ENCODE peak calls at places on chromosomes 7 and 10, in six cellular contexts. N is IMR-90, K is mesenchymal stem cell, X is H1, Z is neuronal stem cell, G is trophoblast cell. U is an unnamed sample.

GRCh38 chr7:26397326-26397725 is 105.7 kb downstream of the SNX10 start:
- DNase-seq in Z (no peak), N (no peak), G (no peak), X (no peak), K (no peak), U (peak; percentile 30)

GRCh38 chr7:73701357-73701995 is 18.0 kb downstream of the STX1A start:
- DNase-seq in K (peak; percentile 62), X (peak; percentile 53), N (peak; percentile 33), Z (no peak), G (peak; percentile 89), U (peak; percentile 95)

GRCh38 chr10:25820496-25821415 is 113.3 kb upstream of the MYO3A start:
- DNase-seq in X (no peak), Z (no peak), N (no peak), K (no peak), G (no peak), U (no peak)

GRCh38 chr10:24223953-24224352 is 15.0 kb downstream of the KIAA1217 start:
- DNase-seq in Z (no peak), N (no peak), G (peak; percentile 90), K (no peak), X (no peak), U (no peak)

GRCh38 chr10:75111906-75112703 is 649 bp downstream of the SAMD8 start:
- DNase-seq in Z (peak; percentile 69), N (peak; percentile 50), X (no peak), G (peak; percentile 66), K (peak; percentile 77), U (peak; percentile 84)

GRCh38 chr7:111954474-111955311 is 251.5 kb downstream of the DOCK4 start:
- DNase-seq in Z (no peak), K (peak; percentile 28), X (no peak), N (no peak), G (no peak), U (peak; percentile 23)

GRCh38 chr7:75038508-75038907 is 35.1 kb downstream of the RCC1L start:
- DNase-seq in K (no peak), G (peak; percentile 26), N (no peak), Z (no peak), X (no peak), U (peak; percentile 25)

GRCh38 chr10:8053446-8054242 is 844 bp upstream of the GATA3 start:
- DNase-seq in Z (peak; percentile 85), X (no peak), G (peak; percentile 94), N (peak; percentile 70), K (peak; percentile 89), U (peak; percentile 95)

GRCh38 chr7:143493755-143494154 is 16.1 kb downstream of the TAS2R41 start:
- DNase-seq in Z (no peak), X (no peak), N (no peak), G (peak; percentile 49), K (no peak), U (no peak)

GRCh38 chr7:373818-374705 is 84.1 kb downstream of the FOXL3 start:
- DNase-seq in Z (no peak), X (no peak), G (no peak), N (no peak), K (no peak), U (no peak)

GRCh38 chr7:137694405-137694804 is 152.4 kb downstream of the DGKI start:
- DNase-seq in K (no peak), G (no peak), X (no peak), N (peak; percentile 17), Z (no peak), U (no peak)

GRCh38 chr10:103470755-103471653 is 8.0 kb downstream of the CALHM3 start:
- DNase-seq in N (no peak), G (no peak), Z (no peak), K (no peak), X (no peak), U (peak; percentile 65)

GRCh38 chr7:80488406-80488805 is 23.5 kb downstream of the GNAT3 start:
- DNase-seq in K (peak; percentile 57), Z (no peak), N (peak; percentile 48), X (no peak), G (peak; percentile 95), U (no peak)

GRCh38 chr7:117444646-117445045 is 17.4 kb upstream of the ASZ1 start:
- DNase-seq in K (no peak), X (no peak), Z (no peak), N (no peak), G (no peak), U (no peak)

GRCh38 chr7:106915873-106916272 is 50.8 kb downstream of the PIK3CG start:
- DNase-seq in G (no peak), N (no peak), X (no peak), K (no peak), Z (no peak), U (no peak)

GRCh38 chr7:130614449-130614848 is 54.1 kb downstream of the COPG2 start:
- DNase-seq in G (no peak), X (no peak), K (no peak), N (no peak), Z (no peak), U (no peak)

GRCh38 chr10:44047361-44047760 is 337.5 kb downstream of the CXCL12 start:
- DNase-seq in Z (no peak), G (no peak), X (no peak), K (no peak), N (no peak), U (no peak)

GRCh38 chr7:113664867-113665266 is 253.9 kb downstream of the PPP1R3A start:
- DNase-seq in G (peak; percentile 13), N (peak; percentile 3), Z (no peak), X (no peak), K (no peak), U (no peak)

GRCh38 chr10:123643315-123643714 is 22.8 kb upstream of the GPR26 start:
- DNase-seq in G (no peak), X (no peak), N (no peak), K (no peak), Z (no peak), U (no peak)

GRCh38 chr10:121910673-121911420 is 17.0 kb downstream of the ATE1 start:
- DNase-seq in K (peak; percentile 62), Z (no peak), N (peak; percentile 81), G (no peak), X (no peak), U (no peak)

GRCh38 chr7:134732739-134733138 is 46.7 kb upstream of the CALD1 start:
- DNase-seq in K (no peak), X (no peak), G (no peak), Z (no peak), N (no peak), U (no peak)

GRCh38 chr10:84540022-84540616 is 211.7 kb downstream of the CCSER2 start:
- DNase-seq in G (peak; percentile 68), X (no peak), N (peak; percentile 82), K (peak; percentile 82), Z (no peak), U (peak; percentile 50)

GRCh38 chr7:6392712-6393666 is 54.8 kb downstream of the DAGLB start:
- DNase-seq in N (peak; percentile 77), Z (no peak), X (no peak), G (peak; percentile 71), K (peak; percentile 84), U (peak; percentile 60)

GRCh38 chr10:33680036-33680435 is 345.6 kb upstream of the NRP1 start:
- DNase-seq in G (no peak), K (no peak), X (no peak), Z (no peak), N (no peak), U (no peak)

GRCh38 chr10:111077715-111078504 is 1.1 kb downstream of the ADRA2A start:
- DNase-seq in Z (no peak), X (no peak), K (no peak), G (no peak), N (no peak), U (no peak)

GRCh38 chr7:31744294-31744874 is 57.4 kb downstream of the PPP1R17 start:
- DNase-seq in Z (peak; percentile 63), K (peak; percentile 74), X (no peak), G (peak; percentile 79), N (peak; percentile 73), U (peak; percentile 69)

DNA sequence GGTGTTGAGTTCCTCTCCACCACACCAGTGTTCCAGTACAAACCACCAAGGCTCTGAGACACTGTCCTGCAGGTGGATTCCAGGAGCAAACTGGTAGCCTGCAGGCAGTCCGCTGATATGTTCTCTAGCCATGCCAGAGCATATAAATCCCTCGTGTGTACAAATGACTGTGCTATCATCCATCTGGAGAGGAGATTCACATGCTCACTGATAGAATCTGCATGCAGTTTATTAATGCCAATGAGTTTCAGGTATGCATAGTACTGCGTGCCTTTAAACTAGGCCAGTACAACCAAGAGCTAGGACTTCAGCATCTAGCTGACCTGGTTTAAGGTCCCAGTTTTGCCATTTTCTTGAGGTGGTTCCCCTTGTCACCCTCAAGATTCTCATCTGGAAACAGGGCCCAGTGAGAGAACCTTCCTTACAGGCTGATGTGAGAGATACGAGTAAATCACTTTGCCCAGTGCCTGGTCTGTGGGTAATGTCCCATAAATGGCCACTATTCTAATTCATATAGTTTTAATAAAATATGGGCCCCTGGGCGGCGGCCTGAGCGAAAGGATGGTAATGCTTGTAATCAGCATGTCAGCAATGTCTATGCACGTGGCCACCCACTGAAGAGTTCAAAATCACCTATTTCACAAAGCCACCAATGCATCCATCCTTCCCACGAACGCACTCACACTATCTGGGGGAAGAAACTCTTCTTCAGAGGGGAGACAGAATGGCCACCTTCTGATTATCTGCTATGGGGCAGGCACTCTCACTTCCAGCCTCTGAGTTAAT is 268.0 kb upstream of the ZMIZ1 start:
- DNase-seq in X (no peak), K (no peak), G (no peak), Z (no peak), N (no peak), U (no peak)
- H3K36me3 ChIP-seq in X (no peaks in the 10 kb centered on the region), K (no peaks in the 10 kb centered on the region), G (no peaks in the 10 kb centered on the region), Z (no peaks in the 10 kb centered on the region), N (no peaks in the 10 kb centered on the region), U (no peaks in the 10 kb centered on the region)

GRCh38 chr10:72736881-72737280 is 44.9 kb downstream of the MCU start:
- DNase-seq in X (no peak), Z (no peak), K (no peak), N (peak; percentile 74), G (peak; percentile 33), U (no peak)
- H3K4ac ChIP-seq in X (no peak overlapping the region), Z (no peak overlapping the region), K (no peak overlapping the region), N (peak overlapping the region; percentile 75), G (no peak overlapping the region), U (no peak overlapping the region)

DNA sequence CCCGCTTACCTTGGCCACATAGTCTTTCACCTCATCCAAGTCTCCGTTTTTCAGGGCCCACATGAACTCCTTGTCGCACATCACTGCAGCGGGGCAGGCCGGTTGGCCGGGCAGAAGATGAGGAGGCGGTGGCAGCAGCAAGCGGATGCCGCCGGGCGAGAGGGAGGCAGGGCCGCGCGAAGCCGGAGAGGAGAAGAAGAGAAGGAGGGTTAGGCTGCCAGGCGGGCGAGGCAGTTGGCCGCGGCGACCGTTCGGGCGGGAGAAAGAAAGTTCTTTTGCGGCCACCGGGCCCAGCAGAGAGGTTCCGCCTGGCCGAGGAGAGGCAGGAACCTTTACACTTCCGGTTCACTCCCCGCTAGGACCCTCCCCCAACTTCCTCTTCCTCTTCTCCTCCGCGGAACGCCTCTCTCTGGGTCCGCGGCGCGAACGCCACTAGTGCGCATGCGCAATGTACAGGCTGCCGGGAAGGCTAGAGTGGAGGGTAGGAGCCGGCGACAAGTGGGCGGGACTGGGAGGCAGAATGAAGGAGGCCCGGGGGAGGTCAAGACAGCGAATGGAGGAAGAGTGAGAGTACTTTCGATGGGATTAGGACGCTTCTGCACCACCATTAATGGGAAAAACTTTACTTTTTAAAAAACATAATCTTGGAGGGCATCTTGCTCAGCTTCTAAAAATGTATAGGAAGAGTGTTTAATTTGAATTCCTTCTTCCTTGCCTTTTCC is at the start of gene MTPN:
- DNase-seq in G (peak; percentile 100), Z (peak; percentile 95), X (peak; percentile 92), K (peak; percentile 95), N (peak; percentile 92), U (peak; percentile 99)
- H3K18ac ChIP-seq in G (peak within 1 kb of the TSS; percentile 79), Z (peak within 1 kb of the TSS; percentile 94), X (peak within 1 kb of the TSS; percentile 81), K (peak within 1 kb of the TSS; percentile 85), N (peak within 1 kb of the TSS; percentile 15), U (peak within 1 kb of the TSS; percentile 30)

GRCh38 chr7:149724661-149725425 is 48.5 kb downstream of the ZNF467 start:
- DNase-seq in N (no peak), K (no peak), X (no peak), G (no peak), Z (no peak), U (no peak)
- H3K36me3 ChIP-seq in N (peaks cover 65% of the 10 kb centered on the region), K (peaks cover 84% of the 10 kb centered on the region), X (peaks cover 12% of the 10 kb centered on the region), G (peaks cover 92% of the 10 kb centered on the region), Z (peaks cover 54% of the 10 kb centered on the region), U (peaks cover 1% of the 10 kb centered on the region)

U was measured in mesendoderm.